ENCODE peak calls at places on chromosome 18, in four cellular contexts. Q is uterus; H is esophagus muscularis mucosa; F is CD4-positive, CD25-positive, alpha-beta regulatory T cell. W is an unnamed sample. For H3K27me3 and H3K4me1, the result is how much of the 10 kb centered on the place peaks cover.

GRCh38 chr18:52394602-52395001 is 54.6 kb downstream of the DCC start:
- DNase-seq in F (no peak), H (no peak), Q (no peak), W (no peak)

GRCh38 chr18:31504455-31505147 is 6.6 kb downstream of the DSG2 start:
- DNase-seq in F (no peak), Q (no peak), H (no peak), W (no peak)

GRCh38 chr18:53380063-53380639 is 844.3 kb downstream of the MBD2 start:
- DNase-seq in H (no peak), Q (no peak), F (no peak), W (no peak)

GRCh38 chr18:57561728-57562423 is 24.6 kb downstream of the FECH start:
- DNase-seq in F (no peak), H (no peak), Q (no peak), W (no peak)

GRCh38 chr18:61141691-61142090 is 191.5 kb upstream of the CDH20 start:
- DNase-seq in F (no peak), Q (no peak), H (no peak), W (no peak)

GRCh38 chr18:34738173-34738894 is 28.2 kb downstream of the DTNA start:
- DNase-seq in F (no peak), H (no peak), Q (no peak), W (no peak)

GRCh38 chr18:50138181-50139064 is 56.5 kb downstream of the MYO5B start:
- DNase-seq in H (no peak), F (no peak), Q (no peak), W (no peak)

GRCh38 chr18:21134895-21135294 is 23.3 kb upstream of the ROCK1 start:
- DNase-seq in F (peak), H (no peak), Q (no peak), W (no peak)

GRCh38 chr18:62525611-62526010 is 2.8 kb downstream of the ZCCHC2 start:
- DNase-seq in H (no peak), F (no peak), Q (no peak), W (no peak)

GRCh38 chr18:497688-498087 is 2.8 kb downstream of the COLEC12 start:
- DNase-seq in Q (no peak), F (no peak), H (no peak), W (no peak)

GRCh38 chr18:9419956-9420631 is 55.2 kb upstream of the RALBP1 start:
- DNase-seq in H (peak), Q (no peak), F (no peak), W (no peak)

GRCh38 chr18:44309185-44309584 is 371.5 kb upstream of the SETBP1 start:
- DNase-seq in H (no peak), Q (no peak), F (no peak), W (no peak)

GRCh38 chr18:57806891-57807280 is 3.8 kb upstream of the ATP8B1 start:
- DNase-seq in H (no peak), F (no peak), Q (no peak), W (no peak)

GRCh38 chr18:634551-635045 is 22.9 kb upstream of the TYMS start:
- DNase-seq in H (no peak), Q (no peak), F (no peak), W (no peak)

GRCh38 chr18:26574958-26575864 is 26.9 kb upstream of the KCTD1 start:
- DNase-seq in H (no peak), F (no peak), Q (no peak), W (peak)

GRCh38 chr18:22211660-22212059 is 42.3 kb downstream of the GATA6 start:
- DNase-seq in Q (no peak), F (no peak), H (no peak), W (no peak)

GRCh38 chr18:63161728-63162195 is 157.8 kb downstream of the BCL2 start:
- DNase-seq in Q (peak), H (peak), F (peak), W (peak)

GRCh38 chr18:58989184-58989759 is 124.6 kb downstream of the ZNF532 start:
- DNase-seq in F (no peak), H (no peak), Q (no peak), W (no peak)

GRCh38 chr18:67845035-67845434 is 328.5 kb upstream of the DSEL start:
- DNase-seq in Q (no peak), F (no peak), H (no peak), W (no peak)

GRCh38 chr18:78730564-78731422 is 248.8 kb upstream of the SALL3 start:
- DNase-seq in F (no peak), H (no peak), Q (no peak), W (no peak)

GRCh38 chr18:42532119-42532518 is 577.1 kb downstream of the PIK3C3 start:
- DNase-seq in H (no peak), F (no peak), Q (no peak), W (no peak)

GRCh38 chr18:50266248-50266704 is at the start of gene CFAP53:
- DNase-seq in F (peak), Q (peak), H (peak), W (peak)

GRCh38 chr18:62500174-62500573 is 22.7 kb upstream of the ZCCHC2 start:
- DNase-seq in Q (no peak), H (no peak), F (no peak), W (no peak)

GRCh38 chr18:22065311-22065710 is 104.1 kb upstream of the GATA6 start:
- DNase-seq in Q (no peak), H (no peak), F (no peak), W (no peak)

GRCh38 chr18:49075697-49076096 is 124.9 kb upstream of the SMAD7 start:
- DNase-seq in F (no peak), H (no peak), Q (no peak), W (no peak)

GRCh38 chr18:8052237-8052701 is 485.2 kb downstream of the PTPRM start:
- DNase-seq in H (no peak), Q (no peak), F (no peak), W (no peak)

GRCh38 chr18:27171993-27172392 is 13.1 kb downstream of the CHST9 start:
- DNase-seq in H (no peak), F (no peak), Q (no peak), W (no peak)

GRCh38 chr18:48412339-48412929 is 3.3 kb upstream of the ZBTB7C start:
- DNase-seq in Q (no peak), H (no peak), F (no peak), W (no peak)

GRCh38 chr18:3217930-3218647 is 1.7 kb downstream of the MYOM1 start:
- DNase-seq in H (peak), Q (no peak), F (no peak), W (no peak)

GRCh38 chr18:3410273-3410672 is 39.7 kb upstream of the TGIF1 start:
- DNase-seq in F (no peak), Q (no peak), H (no peak), W (no peak)

GRCh38 chr18:32909798-32910561 is 137.2 kb upstream of the KLHL14 start:
- DNase-seq in Q (no peak), F (no peak), H (peak), W (no peak)

GRCh38 chr18:58045265-58046086 is 1.4 kb downstream of the NEDD4L start:
- DNase-seq in F (peak), H (no peak), Q (peak), W (peak)

GRCh38 chr18:45557779-45558178 is 57.5 kb upstream of the SLC14A2 start:
- DNase-seq in F (no peak), Q (no peak), H (no peak), W (no peak)

GRCh38 chr18:62660741-62661140 is 54.6 kb upstream of the PHLPP1 start:
- DNase-seq in H (no peak), F (no peak), Q (no peak), W (no peak)

GRCh38 chr18:59454909-59455727 is 96.1 kb upstream of the LMAN1 start:
- DNase-seq in F (no peak), Q (no peak), H (no peak), W (peak)

DNA sequence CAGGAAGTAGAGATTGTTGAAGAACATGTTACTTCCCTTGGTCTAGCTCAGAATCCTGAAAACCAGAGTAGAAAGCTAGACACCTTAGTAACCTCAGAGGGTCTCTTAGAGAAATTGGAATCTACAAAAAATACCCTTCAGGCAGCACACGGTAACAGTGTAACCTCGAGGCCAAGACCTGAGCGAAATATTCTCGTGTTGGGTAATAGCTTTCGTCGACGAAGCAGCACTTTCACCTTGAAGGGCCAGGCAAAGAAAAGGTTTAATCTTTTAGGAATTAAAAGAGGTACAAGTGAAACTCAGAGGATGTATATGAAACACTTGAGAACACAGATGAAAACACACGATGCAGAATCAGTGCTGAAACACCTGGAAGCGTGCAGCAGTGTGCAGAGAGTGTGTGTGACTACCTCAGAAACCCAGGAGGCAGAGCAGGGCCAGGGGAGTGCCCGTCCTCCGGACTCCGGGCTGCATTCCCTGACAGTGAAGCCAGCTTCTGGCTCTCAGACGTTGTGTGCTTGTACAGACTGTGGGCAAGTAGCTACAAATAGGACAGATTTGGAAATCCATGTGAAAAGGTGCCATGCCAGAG is 34.5 kb downstream of the ZNF407 start:
- DNase-seq in F (no peak), H (no peak), Q (no peak), W (no peak)
- H3K27me3 ChIP-seq in F (under half), H (under half), Q (under half), W (under half)

DNA sequence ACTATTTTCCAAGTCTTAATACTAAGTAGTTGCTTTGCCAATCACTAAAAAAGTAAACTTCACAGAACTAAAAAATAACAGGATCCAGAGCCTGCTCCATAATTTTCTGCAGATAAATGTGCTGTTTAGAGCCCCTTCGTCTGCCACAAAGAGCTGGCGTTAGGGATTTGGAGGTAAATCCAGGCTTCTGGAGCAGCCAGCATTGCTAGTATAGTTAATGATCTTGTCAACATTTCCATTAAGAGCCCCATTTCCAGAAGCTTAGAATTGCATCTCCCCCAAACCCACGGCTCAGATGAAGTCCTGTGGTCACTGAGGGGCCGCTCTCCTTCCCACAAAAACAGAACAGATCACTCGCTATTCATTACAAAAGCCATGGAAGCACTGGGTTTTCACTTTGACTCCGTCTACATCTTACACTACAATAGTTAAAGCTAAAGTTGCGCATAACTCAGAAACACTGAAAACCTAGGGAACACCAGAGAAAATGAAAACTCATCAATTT is 41.9 kb downstream of the ZNF516 start:
- DNase-seq in F (no peak), H (no peak), Q (no peak), W (no peak)
- H3K4me1 ChIP-seq in F (under half), H (half or more), Q (under half), W (under half)

DNA sequence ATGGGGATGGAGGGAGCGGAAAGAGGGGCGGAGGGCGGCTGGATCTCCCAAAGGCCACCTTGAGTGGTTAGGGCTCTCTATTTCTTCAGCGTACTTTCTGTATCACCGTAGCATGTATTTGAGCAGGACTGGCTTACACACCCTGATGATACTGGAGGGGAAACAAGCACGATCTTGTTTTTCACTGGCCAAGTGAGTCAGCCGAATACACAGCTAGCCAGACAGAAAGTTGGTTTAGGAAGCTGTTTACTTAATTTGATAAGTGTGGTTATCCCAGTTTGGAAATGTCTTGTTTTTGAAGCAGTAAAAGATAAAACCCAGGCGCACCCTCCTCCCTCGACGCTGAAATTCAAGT is 547 bp downstream of the RIOK3 start:
- DNase-seq in H (no peak), Q (no peak), F (no peak), W (no peak)
- H3K27ac ChIP-seq in H (peak), Q (peak), F (peak), W (peak)

GRCh38 chr18:25176516-25177042 is 175.4 kb downstream of the ZNF521 start:
- DNase-seq in H (no peak), Q (no peak), F (no peak), W (no peak)
- H3K27me3 ChIP-seq in H (under half), Q (under half), F (under half), W (under half)

GRCh38 chr18:55999641-56000040 is 411.6 kb upstream of the TCF4 start:
- DNase-seq in Q (no peak), H (no peak), F (no peak), W (no peak)
- H3K4me1 ChIP-seq in Q (under half), H (under half), F (under half), W (under half)

GRCh38 chr18:13428319-13428718 is 209.8 kb downstream of the LDLRAD4 start:
- DNase-seq in Q (no peak), H (no peak), F (no peak), W (no peak)
- H3K27ac ChIP-seq in Q (no peak), H (peak), F (peak), W (peak)

DNA sequence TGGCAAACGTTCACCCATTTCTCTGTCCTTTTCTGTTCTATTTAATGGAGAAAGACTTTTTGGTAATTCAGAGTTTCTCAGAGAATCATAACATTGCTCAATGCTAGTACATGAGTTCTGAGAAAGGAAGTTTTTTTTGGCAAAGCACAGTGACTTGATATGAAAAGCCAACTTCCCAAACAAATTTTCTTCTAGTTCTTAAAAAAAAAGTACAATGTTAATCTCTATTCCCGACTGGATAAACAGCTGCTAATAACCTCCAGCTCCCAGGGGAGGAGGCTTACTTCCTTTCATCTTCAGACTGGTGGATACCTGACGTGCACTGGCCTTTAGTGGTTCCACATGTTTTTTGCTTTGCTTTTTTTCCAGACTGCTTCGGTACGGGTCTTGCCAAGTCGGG is 284.6 kb upstream of the CCDC68 start:
- DNase-seq in H (no peak), F (no peak), Q (no peak), W (peak)
- H3K27me3 ChIP-seq in H (under half), F (under half), Q (under half), W (under half)

DNA sequence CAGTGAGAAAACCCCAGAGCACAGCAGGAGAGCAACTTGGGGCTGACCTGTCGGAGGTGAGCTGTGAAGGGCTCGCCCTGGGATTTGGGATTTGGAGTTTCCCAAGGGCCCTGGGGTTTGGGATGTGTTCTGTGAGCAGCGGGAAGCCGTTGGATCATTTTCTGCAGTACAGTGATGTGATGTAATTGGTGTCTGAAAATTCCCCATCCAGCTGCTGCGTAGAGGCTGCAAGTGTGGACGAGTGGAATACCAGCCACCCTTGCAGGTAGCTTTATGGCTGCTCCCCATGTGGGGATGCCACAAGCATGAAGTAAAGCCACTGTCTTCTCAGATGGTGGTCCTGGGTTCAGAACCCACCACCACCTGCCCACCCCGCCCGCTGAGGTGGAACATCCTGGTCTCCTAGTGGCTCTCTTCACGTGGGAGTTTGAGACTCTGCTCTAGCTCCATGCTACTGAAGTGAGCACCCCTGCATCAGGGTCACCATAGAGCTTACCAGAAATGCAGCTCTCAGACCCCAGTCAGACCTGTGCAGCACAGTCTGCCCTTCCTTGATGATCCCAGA is 15.0 kb downstream of the IMPA2 start:
- DNase-seq in F (no peak), Q (no peak), H (no peak), W (no peak)
- H3K4me1 ChIP-seq in F (under half), Q (under half), H (under half), W (under half)

W was measured in heart left ventricle.